ENCODE peak calls at places on chromosome 15, in seven cellular contexts. One of them, this sample, is unnamed.

GRCh38 chr15:66824374-66824773 is 122.3 kb downstream of the SMAD6 start:
- DNase-seq in AG10803: no peak
- DNase-seq in stimulated activated CD4-positive, alpha-beta T cell treated with anti-CD3 and anti-CD28 coated beads, Interleukin-1b, Interleukin-23, amount 100 ng/mL, for 4 hours: no peak
- DNase-seq in pulmonary artery endothelial cell: no peak
- DNase-seq in left cardiac atrium: no peak
- DNase-seq in activated effector memory CD4-positive, alpha-beta T cell treated with anti-CD3 and anti-CD28 coated beads, Interleukin-2, amount 50 U/mL, for 16 hours: peak
- DNase-seq in NCI-H2171 treated with DMSO at 0.1 percent for 48 hours: no peak
- DNase-seq in this sample: no peak

GRCh38 chr15:70426065-70426821 is 328.5 kb upstream of the TLE3 start:
- DNase-seq in pulmonary artery endothelial cell: no peak
- DNase-seq in AG10803: no peak
- DNase-seq in NCI-H2171 treated with DMSO at 0.1 percent for 48 hours: no peak
- DNase-seq in stimulated activated CD4-positive, alpha-beta T cell treated with anti-CD3 and anti-CD28 coated beads, Interleukin-1b, Interleukin-23, amount 100 ng/mL, for 4 hours: no peak
- DNase-seq in activated effector memory CD4-positive, alpha-beta T cell treated with anti-CD3 and anti-CD28 coated beads, Interleukin-2, amount 50 U/mL, for 16 hours: no peak
- DNase-seq in left cardiac atrium: no peak
- DNase-seq in this sample: no peak

GRCh38 chr15:90174140-90174891 is 26.8 kb upstream of the SEMA4B start:
- DNase-seq in stimulated activated CD4-positive, alpha-beta T cell treated with anti-CD3 and anti-CD28 coated beads, Interleukin-1b, Interleukin-23, amount 100 ng/mL, for 4 hours: no peak
- DNase-seq in pulmonary artery endothelial cell: no peak
- DNase-seq in left cardiac atrium: peak
- DNase-seq in activated effector memory CD4-positive, alpha-beta T cell treated with anti-CD3 and anti-CD28 coated beads, Interleukin-2, amount 50 U/mL, for 16 hours: no peak
- DNase-seq in NCI-H2171 treated with DMSO at 0.1 percent for 48 hours: no peak
- DNase-seq in AG10803: peak
- DNase-seq in this sample: peak

GRCh38 chr15:58077427-58077826 is 11.9 kb upstream of the ALDH1A2 start:
- DNase-seq in stimulated activated CD4-positive, alpha-beta T cell treated with anti-CD3 and anti-CD28 coated beads, Interleukin-1b, Interleukin-23, amount 100 ng/mL, for 4 hours: no peak
- DNase-seq in AG10803: no peak
- DNase-seq in activated effector memory CD4-positive, alpha-beta T cell treated with anti-CD3 and anti-CD28 coated beads, Interleukin-2, amount 50 U/mL, for 16 hours: no peak
- DNase-seq in left cardiac atrium: no peak
- DNase-seq in NCI-H2171 treated with DMSO at 0.1 percent for 48 hours: no peak
- DNase-seq in pulmonary artery endothelial cell: no peak
- DNase-seq in this sample: peak

GRCh38 chr15:57306944-57307411 is 69.3 kb upstream of the CGNL1 start:
- DNase-seq in stimulated activated CD4-positive, alpha-beta T cell treated with anti-CD3 and anti-CD28 coated beads, Interleukin-1b, Interleukin-23, amount 100 ng/mL, for 4 hours: no peak
- DNase-seq in left cardiac atrium: no peak
- DNase-seq in NCI-H2171 treated with DMSO at 0.1 percent for 48 hours: no peak
- DNase-seq in activated effector memory CD4-positive, alpha-beta T cell treated with anti-CD3 and anti-CD28 coated beads, Interleukin-2, amount 50 U/mL, for 16 hours: peak
- DNase-seq in pulmonary artery endothelial cell: no peak
- DNase-seq in AG10803: no peak
- DNase-seq in this sample: no peak

GRCh38 chr15:77974416-77975331 is 102.8 kb downstream of the TBC1D2B start:
- DNase-seq in AG10803: no peak
- DNase-seq in activated effector memory CD4-positive, alpha-beta T cell treated with anti-CD3 and anti-CD28 coated beads, Interleukin-2, amount 50 U/mL, for 16 hours: no peak
- DNase-seq in left cardiac atrium: no peak
- DNase-seq in pulmonary artery endothelial cell: no peak
- DNase-seq in NCI-H2171 treated with DMSO at 0.1 percent for 48 hours: no peak
- DNase-seq in stimulated activated CD4-positive, alpha-beta T cell treated with anti-CD3 and anti-CD28 coated beads, Interleukin-1b, Interleukin-23, amount 100 ng/mL, for 4 hours: no peak
- DNase-seq in this sample: no peak

GRCh38 chr15:41337631-41338522 is 5.2 kb downstream of the NUSAP1 start:
- DNase-seq in activated effector memory CD4-positive, alpha-beta T cell treated with anti-CD3 and anti-CD28 coated beads, Interleukin-2, amount 50 U/mL, for 16 hours: no peak
- DNase-seq in left cardiac atrium: no peak
- DNase-seq in NCI-H2171 treated with DMSO at 0.1 percent for 48 hours: no peak
- DNase-seq in pulmonary artery endothelial cell: no peak
- DNase-seq in AG10803: no peak
- DNase-seq in stimulated activated CD4-positive, alpha-beta T cell treated with anti-CD3 and anti-CD28 coated beads, Interleukin-1b, Interleukin-23, amount 100 ng/mL, for 4 hours: no peak
- DNase-seq in this sample: no peak

GRCh38 chr15:75921732-75922703 is 18.3 kb downstream of the FBXO22 start:
- DNase-seq in left cardiac atrium: peak
- DNase-seq in stimulated activated CD4-positive, alpha-beta T cell treated with anti-CD3 and anti-CD28 coated beads, Interleukin-1b, Interleukin-23, amount 100 ng/mL, for 4 hours: no peak
- DNase-seq in NCI-H2171 treated with DMSO at 0.1 percent for 48 hours: peak
- DNase-seq in activated effector memory CD4-positive, alpha-beta T cell treated with anti-CD3 and anti-CD28 coated beads, Interleukin-2, amount 50 U/mL, for 16 hours: no peak
- DNase-seq in pulmonary artery endothelial cell: peak
- DNase-seq in AG10803: peak
- DNase-seq in this sample: peak

GRCh38 chr15:58957101-58957973 is 23.9 kb upstream of the SLTM start:
- DNase-seq in left cardiac atrium: peak
- DNase-seq in pulmonary artery endothelial cell: no peak
- DNase-seq in activated effector memory CD4-positive, alpha-beta T cell treated with anti-CD3 and anti-CD28 coated beads, Interleukin-2, amount 50 U/mL, for 16 hours: peak
- DNase-seq in AG10803: peak
- DNase-seq in NCI-H2171 treated with DMSO at 0.1 percent for 48 hours: peak
- DNase-seq in stimulated activated CD4-positive, alpha-beta T cell treated with anti-CD3 and anti-CD28 coated beads, Interleukin-1b, Interleukin-23, amount 100 ng/mL, for 4 hours: no peak
- DNase-seq in this sample: no peak

GRCh38 chr15:41495736-41496599 is 2.3 kb downstream of the ITPKA start:
- DNase-seq in AG10803: no peak
- DNase-seq in pulmonary artery endothelial cell: no peak
- DNase-seq in NCI-H2171 treated with DMSO at 0.1 percent for 48 hours: no peak
- DNase-seq in activated effector memory CD4-positive, alpha-beta T cell treated with anti-CD3 and anti-CD28 coated beads, Interleukin-2, amount 50 U/mL, for 16 hours: no peak
- DNase-seq in stimulated activated CD4-positive, alpha-beta T cell treated with anti-CD3 and anti-CD28 coated beads, Interleukin-1b, Interleukin-23, amount 100 ng/mL, for 4 hours: no peak
- DNase-seq in left cardiac atrium: no peak
- DNase-seq in this sample: no peak

GRCh38 chr15:70093070-70093469 is 4.6 kb downstream of the TLE3 start:
- DNase-seq in pulmonary artery endothelial cell: no peak
- DNase-seq in AG10803: no peak
- DNase-seq in NCI-H2171 treated with DMSO at 0.1 percent for 48 hours: no peak
- DNase-seq in activated effector memory CD4-positive, alpha-beta T cell treated with anti-CD3 and anti-CD28 coated beads, Interleukin-2, amount 50 U/mL, for 16 hours: no peak
- DNase-seq in stimulated activated CD4-positive, alpha-beta T cell treated with anti-CD3 and anti-CD28 coated beads, Interleukin-1b, Interleukin-23, amount 100 ng/mL, for 4 hours: no peak
- DNase-seq in left cardiac atrium: no peak
- DNase-seq in this sample: peak

GRCh38 chr15:80929225-80929624 is 60.4 kb downstream of the MESD start:
- DNase-seq in NCI-H2171 treated with DMSO at 0.1 percent for 48 hours: no peak
- DNase-seq in AG10803: peak
- DNase-seq in activated effector memory CD4-positive, alpha-beta T cell treated with anti-CD3 and anti-CD28 coated beads, Interleukin-2, amount 50 U/mL, for 16 hours: no peak
- DNase-seq in left cardiac atrium: no peak
- DNase-seq in pulmonary artery endothelial cell: no peak
- DNase-seq in stimulated activated CD4-positive, alpha-beta T cell treated with anti-CD3 and anti-CD28 coated beads, Interleukin-1b, Interleukin-23, amount 100 ng/mL, for 4 hours: no peak
- DNase-seq in this sample: no peak

GRCh38 chr15:80957976-80958375 is 31.6 kb downstream of the MESD start:
- DNase-seq in stimulated activated CD4-positive, alpha-beta T cell treated with anti-CD3 and anti-CD28 coated beads, Interleukin-1b, Interleukin-23, amount 100 ng/mL, for 4 hours: no peak
- DNase-seq in pulmonary artery endothelial cell: no peak
- DNase-seq in left cardiac atrium: no peak
- DNase-seq in NCI-H2171 treated with DMSO at 0.1 percent for 48 hours: no peak
- DNase-seq in activated effector memory CD4-positive, alpha-beta T cell treated with anti-CD3 and anti-CD28 coated beads, Interleukin-2, amount 50 U/mL, for 16 hours: no peak
- DNase-seq in AG10803: no peak
- DNase-seq in this sample: no peak

GRCh38 chr15:66833803-66834202 is 131.8 kb downstream of the SMAD6 start:
- DNase-seq in left cardiac atrium: no peak
- DNase-seq in stimulated activated CD4-positive, alpha-beta T cell treated with anti-CD3 and anti-CD28 coated beads, Interleukin-1b, Interleukin-23, amount 100 ng/mL, for 4 hours: no peak
- DNase-seq in AG10803: no peak
- DNase-seq in pulmonary artery endothelial cell: no peak
- DNase-seq in NCI-H2171 treated with DMSO at 0.1 percent for 48 hours: no peak
- DNase-seq in activated effector memory CD4-positive, alpha-beta T cell treated with anti-CD3 and anti-CD28 coated beads, Interleukin-2, amount 50 U/mL, for 16 hours: peak
- DNase-seq in this sample: no peak

GRCh38 chr15:98154863-98155262 is 194.4 kb downstream of the ARRDC4 start:
- DNase-seq in activated effector memory CD4-positive, alpha-beta T cell treated with anti-CD3 and anti-CD28 coated beads, Interleukin-2, amount 50 U/mL, for 16 hours: no peak
- DNase-seq in NCI-H2171 treated with DMSO at 0.1 percent for 48 hours: no peak
- DNase-seq in pulmonary artery endothelial cell: no peak
- DNase-seq in AG10803: peak
- DNase-seq in stimulated activated CD4-positive, alpha-beta T cell treated with anti-CD3 and anti-CD28 coated beads, Interleukin-1b, Interleukin-23, amount 100 ng/mL, for 4 hours: no peak
- DNase-seq in left cardiac atrium: no peak
- DNase-seq in this sample: no peak

GRCh38 chr15:47296911-47297310 is 420.4 kb upstream of the SEMA6D start:
- DNase-seq in activated effector memory CD4-positive, alpha-beta T cell treated with anti-CD3 and anti-CD28 coated beads, Interleukin-2, amount 50 U/mL, for 16 hours: no peak
- DNase-seq in stimulated activated CD4-positive, alpha-beta T cell treated with anti-CD3 and anti-CD28 coated beads, Interleukin-1b, Interleukin-23, amount 100 ng/mL, for 4 hours: no peak
- DNase-seq in pulmonary artery endothelial cell: no peak
- DNase-seq in left cardiac atrium: no peak
- DNase-seq in NCI-H2171 treated with DMSO at 0.1 percent for 48 hours: no peak
- DNase-seq in AG10803: no peak
- DNase-seq in this sample: no peak

GRCh38 chr15:42012241-42012640 is 8.6 kb downstream of the PLA2G4E start:
- DNase-seq in activated effector memory CD4-positive, alpha-beta T cell treated with anti-CD3 and anti-CD28 coated beads, Interleukin-2, amount 50 U/mL, for 16 hours: no peak
- DNase-seq in left cardiac atrium: no peak
- DNase-seq in stimulated activated CD4-positive, alpha-beta T cell treated with anti-CD3 and anti-CD28 coated beads, Interleukin-1b, Interleukin-23, amount 100 ng/mL, for 4 hours: no peak
- DNase-seq in AG10803: no peak
- DNase-seq in pulmonary artery endothelial cell: no peak
- DNase-seq in NCI-H2171 treated with DMSO at 0.1 percent for 48 hours: no peak
- DNase-seq in this sample: no peak

GRCh38 chr15:55846108-55846707 is 103.3 kb upstream of the PRTG start:
- DNase-seq in AG10803: peak
- DNase-seq in pulmonary artery endothelial cell: peak
- DNase-seq in NCI-H2171 treated with DMSO at 0.1 percent for 48 hours: peak
- DNase-seq in activated effector memory CD4-positive, alpha-beta T cell treated with anti-CD3 and anti-CD28 coated beads, Interleukin-2, amount 50 U/mL, for 16 hours: no peak
- DNase-seq in left cardiac atrium: no peak
- DNase-seq in stimulated activated CD4-positive, alpha-beta T cell treated with anti-CD3 and anti-CD28 coated beads, Interleukin-1b, Interleukin-23, amount 100 ng/mL, for 4 hours: no peak
- DNase-seq in this sample: peak

GRCh38 chr15:66789029-66790025 is 87.3 kb downstream of the SMAD6 start:
- DNase-seq in NCI-H2171 treated with DMSO at 0.1 percent for 48 hours: no peak
- DNase-seq in stimulated activated CD4-positive, alpha-beta T cell treated with anti-CD3 and anti-CD28 coated beads, Interleukin-1b, Interleukin-23, amount 100 ng/mL, for 4 hours: no peak
- DNase-seq in left cardiac atrium: peak
- DNase-seq in activated effector memory CD4-positive, alpha-beta T cell treated with anti-CD3 and anti-CD28 coated beads, Interleukin-2, amount 50 U/mL, for 16 hours: no peak
- DNase-seq in AG10803: peak
- DNase-seq in pulmonary artery endothelial cell: no peak
- DNase-seq in this sample: peak

GRCh38 chr15:74845581-74845980 is 2.6 kb upstream of the ULK3 start:
- DNase-seq in pulmonary artery endothelial cell: no peak
- DNase-seq in NCI-H2171 treated with DMSO at 0.1 percent for 48 hours: no peak
- DNase-seq in AG10803: no peak
- DNase-seq in activated effector memory CD4-positive, alpha-beta T cell treated with anti-CD3 and anti-CD28 coated beads, Interleukin-2, amount 50 U/mL, for 16 hours: no peak
- DNase-seq in left cardiac atrium: no peak
- DNase-seq in stimulated activated CD4-positive, alpha-beta T cell treated with anti-CD3 and anti-CD28 coated beads, Interleukin-1b, Interleukin-23, amount 100 ng/mL, for 4 hours: no peak
- DNase-seq in this sample: no peak

GRCh38 chr15:101795455-101795854 is 7.9 kb upstream of the OR4F6 start:
- DNase-seq in left cardiac atrium: no peak
- DNase-seq in NCI-H2171 treated with DMSO at 0.1 percent for 48 hours: no peak
- DNase-seq in AG10803: peak
- DNase-seq in activated effector memory CD4-positive, alpha-beta T cell treated with anti-CD3 and anti-CD28 coated beads, Interleukin-2, amount 50 U/mL, for 16 hours: no peak
- DNase-seq in stimulated activated CD4-positive, alpha-beta T cell treated with anti-CD3 and anti-CD28 coated beads, Interleukin-1b, Interleukin-23, amount 100 ng/mL, for 4 hours: no peak
- DNase-seq in pulmonary artery endothelial cell: no peak
- DNase-seq in this sample: no peak

GRCh38 chr15:56042982-56043980 is 49.9 kb upstream of the NEDD4 start:
- DNase-seq in AG10803: no peak
- DNase-seq in activated effector memory CD4-positive, alpha-beta T cell treated with anti-CD3 and anti-CD28 coated beads, Interleukin-2, amount 50 U/mL, for 16 hours: no peak
- DNase-seq in pulmonary artery endothelial cell: no peak
- DNase-seq in left cardiac atrium: no peak
- DNase-seq in stimulated activated CD4-positive, alpha-beta T cell treated with anti-CD3 and anti-CD28 coated beads, Interleukin-1b, Interleukin-23, amount 100 ng/mL, for 4 hours: no peak
- DNase-seq in NCI-H2171 treated with DMSO at 0.1 percent for 48 hours: no peak
- DNase-seq in this sample: no peak

GRCh38 chr15:94887406-94887805 is 656.0 kb downstream of the MCTP2 start:
- DNase-seq in stimulated activated CD4-positive, alpha-beta T cell treated with anti-CD3 and anti-CD28 coated beads, Interleukin-1b, Interleukin-23, amount 100 ng/mL, for 4 hours: no peak
- DNase-seq in activated effector memory CD4-positive, alpha-beta T cell treated with anti-CD3 and anti-CD28 coated beads, Interleukin-2, amount 50 U/mL, for 16 hours: no peak
- DNase-seq in pulmonary artery endothelial cell: no peak
- DNase-seq in AG10803: no peak
- DNase-seq in left cardiac atrium: no peak
- DNase-seq in NCI-H2171 treated with DMSO at 0.1 percent for 48 hours: no peak
- DNase-seq in this sample: no peak

GRCh38 chr15:92803852-92804609 is 96.1 kb upstream of the CHD2 start:
- DNase-seq in pulmonary artery endothelial cell: peak
- DNase-seq in activated effector memory CD4-positive, alpha-beta T cell treated with anti-CD3 and anti-CD28 coated beads, Interleukin-2, amount 50 U/mL, for 16 hours: peak
- DNase-seq in stimulated activated CD4-positive, alpha-beta T cell treated with anti-CD3 and anti-CD28 coated beads, Interleukin-1b, Interleukin-23, amount 100 ng/mL, for 4 hours: peak
- DNase-seq in NCI-H2171 treated with DMSO at 0.1 percent for 48 hours: no peak
- DNase-seq in left cardiac atrium: peak
- DNase-seq in AG10803: peak
- DNase-seq in this sample: peak

GRCh38 chr15:29727871-29728270 is 94.4 kb downstream of the TJP1 start:
- DNase-seq in pulmonary artery endothelial cell: no peak
- DNase-seq in NCI-H2171 treated with DMSO at 0.1 percent for 48 hours: no peak
- DNase-seq in activated effector memory CD4-positive, alpha-beta T cell treated with anti-CD3 and anti-CD28 coated beads, Interleukin-2, amount 50 U/mL, for 16 hours: no peak
- DNase-seq in AG10803: no peak
- DNase-seq in stimulated activated CD4-positive, alpha-beta T cell treated with anti-CD3 and anti-CD28 coated beads, Interleukin-1b, Interleukin-23, amount 100 ng/mL, for 4 hours: no peak
- DNase-seq in left cardiac atrium: no peak
- DNase-seq in this sample: no peak

GRCh38 chr15:75749820-75750219 is 37.2 kb upstream of the CSPG4 start:
- DNase-seq in AG10803: no peak
- DNase-seq in left cardiac atrium: no peak
- DNase-seq in pulmonary artery endothelial cell: no peak
- DNase-seq in NCI-H2171 treated with DMSO at 0.1 percent for 48 hours: no peak
- DNase-seq in stimulated activated CD4-positive, alpha-beta T cell treated with anti-CD3 and anti-CD28 coated beads, Interleukin-1b, Interleukin-23, amount 100 ng/mL, for 4 hours: no peak
- DNase-seq in activated effector memory CD4-positive, alpha-beta T cell treated with anti-CD3 and anti-CD28 coated beads, Interleukin-2, amount 50 U/mL, for 16 hours: peak
- DNase-seq in this sample: no peak

GRCh38 chr15:38528279-38528678 is 36.3 kb downstream of the RASGRP1 start:
- DNase-seq in pulmonary artery endothelial cell: no peak
- DNase-seq in AG10803: peak
- DNase-seq in stimulated activated CD4-positive, alpha-beta T cell treated with anti-CD3 and anti-CD28 coated beads, Interleukin-1b, Interleukin-23, amount 100 ng/mL, for 4 hours: no peak
- DNase-seq in NCI-H2171 treated with DMSO at 0.1 percent for 48 hours: no peak
- DNase-seq in left cardiac atrium: no peak
- DNase-seq in activated effector memory CD4-positive, alpha-beta T cell treated with anti-CD3 and anti-CD28 coated beads, Interleukin-2, amount 50 U/mL, for 16 hours: no peak
- DNase-seq in this sample: no peak

GRCh38 chr15:91706366-91707032 is 147.0 kb upstream of the SLCO3A1 start:
- DNase-seq in NCI-H2171 treated with DMSO at 0.1 percent for 48 hours: peak
- DNase-seq in left cardiac atrium: peak
- DNase-seq in pulmonary artery endothelial cell: no peak
- DNase-seq in stimulated activated CD4-positive, alpha-beta T cell treated with anti-CD3 and anti-CD28 coated beads, Interleukin-1b, Interleukin-23, amount 100 ng/mL, for 4 hours: peak
- DNase-seq in activated effector memory CD4-positive, alpha-beta T cell treated with anti-CD3 and anti-CD28 coated beads, Interleukin-2, amount 50 U/mL, for 16 hours: peak
- DNase-seq in AG10803: peak
- DNase-seq in this sample: no peak

GRCh38 chr15:90191795-90192494 is 9.2 kb upstream of the SEMA4B start:
- DNase-seq in stimulated activated CD4-positive, alpha-beta T cell treated with anti-CD3 and anti-CD28 coated beads, Interleukin-1b, Interleukin-23, amount 100 ng/mL, for 4 hours: no peak
- DNase-seq in left cardiac atrium: peak
- DNase-seq in AG10803: peak
- DNase-seq in activated effector memory CD4-positive, alpha-beta T cell treated with anti-CD3 and anti-CD28 coated beads, Interleukin-2, amount 50 U/mL, for 16 hours: peak
- DNase-seq in NCI-H2171 treated with DMSO at 0.1 percent for 48 hours: peak
- DNase-seq in pulmonary artery endothelial cell: no peak
- DNase-seq in this sample: no peak

GRCh38 chr15:39426552-39427532 is 154.0 kb upstream of the THBS1 start:
- DNase-seq in AG10803: peak
- DNase-seq in stimulated activated CD4-positive, alpha-beta T cell treated with anti-CD3 and anti-CD28 coated beads, Interleukin-1b, Interleukin-23, amount 100 ng/mL, for 4 hours: peak
- DNase-seq in pulmonary artery endothelial cell: no peak
- DNase-seq in activated effector memory CD4-positive, alpha-beta T cell treated with anti-CD3 and anti-CD28 coated beads, Interleukin-2, amount 50 U/mL, for 16 hours: peak
- DNase-seq in left cardiac atrium: peak
- DNase-seq in NCI-H2171 treated with DMSO at 0.1 percent for 48 hours: no peak
- DNase-seq in this sample: no peak